ENCODE peak calls at places on chromosomes 7 and 10, in five cellular contexts. One of them, this sample, is unnamed.

GRCh38 chr7:33495207-33495606 is 365.8 kb downstream of the BBS9 start:
- DNase-seq in HFF-Myc: no peak
- DNase-seq in RPMI8226: no peak
- DNase-seq in GM18507: no peak
- DNase-seq in cardiac fibroblast: peak; percentile 53
- DNase-seq in this sample: no peak

GRCh38 chr7:778271-778967 is 51.3 kb upstream of the PRKAR1B start:
- DNase-seq in RPMI8226: no peak
- DNase-seq in GM18507: no peak
- DNase-seq in HFF-Myc: no peak
- DNase-seq in cardiac fibroblast: no peak
- DNase-seq in this sample: no peak

GRCh38 chr7:128869944-128870285 is 7.3 kb downstream of the ATP6V1F start:
- DNase-seq in HFF-Myc: no peak
- DNase-seq in GM18507: no peak
- DNase-seq in RPMI8226: no peak
- DNase-seq in cardiac fibroblast: no peak
- DNase-seq in this sample: no peak

GRCh38 chr10:45118929-45119328 is 118.2 kb downstream of the ZNF22 start:
- DNase-seq in RPMI8226: no peak
- DNase-seq in HFF-Myc: no peak
- DNase-seq in GM18507: no peak
- DNase-seq in cardiac fibroblast: no peak
- DNase-seq in this sample: no peak

GRCh38 chr10:69065406-69066361 is 22.2 kb upstream of the SRGN start:
- DNase-seq in RPMI8226: no peak
- DNase-seq in cardiac fibroblast: peak; percentile 95
- DNase-seq in HFF-Myc: no peak
- DNase-seq in GM18507: no peak
- DNase-seq in this sample: no peak

GRCh38 chr7:128389085-128389814 is 20.5 kb downstream of the IMPDH1 start:
- DNase-seq in GM18507: no peak
- DNase-seq in RPMI8226: no peak
- DNase-seq in cardiac fibroblast: no peak
- DNase-seq in HFF-Myc: no peak
- DNase-seq in this sample: no peak

GRCh38 chr10:116990276-116990800 is 14.6 kb downstream of the SHTN1 start:
- DNase-seq in RPMI8226: no peak
- DNase-seq in HFF-Myc: no peak
- DNase-seq in cardiac fibroblast: no peak
- DNase-seq in GM18507: no peak
- DNase-seq in this sample: no peak

GRCh38 chr10:110356628-110357245 is 52.0 kb upstream of the SMNDC1 start:
- DNase-seq in cardiac fibroblast: peak; percentile 90
- DNase-seq in GM18507: peak; percentile 78
- DNase-seq in HFF-Myc: no peak
- DNase-seq in RPMI8226: peak; percentile 92
- DNase-seq in this sample: peak; percentile 61

GRCh38 chr7:105602325-105603305 is 21.3 kb upstream of the EFCAB10 start:
- DNase-seq in HFF-Myc: peak; percentile 54
- DNase-seq in cardiac fibroblast: no peak
- DNase-seq in GM18507: no peak
- DNase-seq in RPMI8226: no peak
- DNase-seq in this sample: no peak

GRCh38 chr10:101725296-101725695 is 30.3 kb upstream of the FBXW4 start:
- DNase-seq in HFF-Myc: no peak
- DNase-seq in cardiac fibroblast: no peak
- DNase-seq in RPMI8226: no peak
- DNase-seq in GM18507: no peak
- DNase-seq in this sample: no peak